ENCODE peak calls at places on chromosomes 2 and 18, in five cellular contexts. One of them, this sample, is unnamed.

GRCh38 chr18:26468931-26469340 is 79.4 kb downstream of the KCTD1 start:
- DNase-seq in K562: peak
- DNase-seq in HepG2: peak
- DNase-seq in H1: peak
- DNase-seq in GM12878: no peak
- DNase-seq in this sample: peak

GRCh38 chr2:86596118-86596517 is 27.5 kb downstream of the RNF103 start:
- DNase-seq in K562: no peak
- DNase-seq in HepG2: no peak
- DNase-seq in H1: no peak
- DNase-seq in GM12878: no peak
- DNase-seq in this sample: no peak

GRCh38 chr18:51603111-51603510 is 405.6 kb upstream of the MEX3C start:
- DNase-seq in K562: no peak
- DNase-seq in HepG2: no peak
- DNase-seq in H1: no peak
- DNase-seq in GM12878: no peak
- DNase-seq in this sample: no peak

GRCh38 chr2:217834744-217835513 is 167.9 kb downstream of the TNS1 start:
- DNase-seq in K562: no peak
- DNase-seq in HepG2: no peak
- DNase-seq in H1: no peak
- DNase-seq in GM12878: no peak
- DNase-seq in this sample: no peak

GRCh38 chr2:20015482-20016083 is 3.1 kb upstream of the MATN3 start:
- DNase-seq in K562: peak
- DNase-seq in HepG2: peak
- DNase-seq in H1: no peak
- DNase-seq in GM12878: peak
- DNase-seq in this sample: peak

GRCh38 chr2:215432759-215433594 is 2.9 kb downstream of the FN1 start:
- DNase-seq in K562: no peak
- DNase-seq in HepG2: no peak
- DNase-seq in H1: no peak
- DNase-seq in GM12878: no peak
- DNase-seq in this sample: no peak

GRCh38 chr18:37294951-37295350 is 270.6 kb downstream of the CELF4 start:
- DNase-seq in K562: peak
- DNase-seq in HepG2: peak
- DNase-seq in H1: peak
- DNase-seq in GM12878: no peak
- DNase-seq in this sample: no peak

GRCh38 chr18:9478545-9478944 is 3.2 kb downstream of the RALBP1 start:
- DNase-seq in K562: no peak
- DNase-seq in HepG2: no peak
- DNase-seq in H1: no peak
- DNase-seq in GM12878: no peak
- DNase-seq in this sample: no peak

GRCh38 chr2:71934595-71935263 is 212.9 kb downstream of the CYP26B1 start:
- DNase-seq in K562: peak
- DNase-seq in HepG2: no peak
- DNase-seq in H1: peak
- DNase-seq in GM12878: no peak
- DNase-seq in this sample: peak

GRCh38 chr18:7941533-7941932 is 374.4 kb downstream of the PTPRM start:
- DNase-seq in K562: no peak
- DNase-seq in HepG2: no peak
- DNase-seq in H1: no peak
- DNase-seq in GM12878: no peak
- DNase-seq in this sample: peak

GRCh38 chr2:180847073-180847472 is 133.3 kb upstream of the UBE2E3 start:
- DNase-seq in K562: no peak
- DNase-seq in HepG2: no peak
- DNase-seq in H1: no peak
- DNase-seq in GM12878: no peak
- DNase-seq in this sample: no peak

GRCh38 chr2:231928481-231928880 is 2.3 kb upstream of the NPPC start:
- DNase-seq in K562: no peak
- DNase-seq in HepG2: peak
- DNase-seq in H1: peak
- DNase-seq in GM12878: no peak
- DNase-seq in this sample: peak

GRCh38 chr18:59101830-59102414 is 37.8 kb upstream of the SEC11C start:
- DNase-seq in K562: no peak
- DNase-seq in HepG2: no peak
- DNase-seq in H1: no peak
- DNase-seq in GM12878: no peak
- DNase-seq in this sample: no peak

GRCh38 chr2:109719871-109720270 is 74.2 kb upstream of the RGPD5 start:
- DNase-seq in K562: no peak
- DNase-seq in HepG2: no peak
- DNase-seq in H1: peak
- DNase-seq in GM12878: no peak
- DNase-seq in this sample: no peak

GRCh38 chr2:119123359-119123758 is 35.2 kb downstream of the C1QL2 start:
- DNase-seq in K562: no peak
- DNase-seq in HepG2: no peak
- DNase-seq in H1: no peak
- DNase-seq in GM12878: no peak
- DNase-seq in this sample: no peak

GRCh38 chr2:113173563-113174368 is at the start of gene PSD4:
- DNase-seq in K562: peak
- DNase-seq in HepG2: no peak
- DNase-seq in H1: no peak
- DNase-seq in GM12878: peak
- DNase-seq in this sample: no peak

GRCh38 chr2:157404363-157404762 is 39.5 kb downstream of the CYTIP start:
- DNase-seq in K562: no peak
- DNase-seq in HepG2: no peak
- DNase-seq in H1: no peak
- DNase-seq in GM12878: peak
- DNase-seq in this sample: no peak
- TF ChIP-seq TAF1 in K562: no peak
- TF ChIP-seq TAF1 in HepG2: no peak
- TF ChIP-seq TAF1 in H1: no peak
- TF ChIP-seq TAF1 in GM12878: no peak
- TF ChIP-seq TAF1 in this sample: no peak

DNA sequence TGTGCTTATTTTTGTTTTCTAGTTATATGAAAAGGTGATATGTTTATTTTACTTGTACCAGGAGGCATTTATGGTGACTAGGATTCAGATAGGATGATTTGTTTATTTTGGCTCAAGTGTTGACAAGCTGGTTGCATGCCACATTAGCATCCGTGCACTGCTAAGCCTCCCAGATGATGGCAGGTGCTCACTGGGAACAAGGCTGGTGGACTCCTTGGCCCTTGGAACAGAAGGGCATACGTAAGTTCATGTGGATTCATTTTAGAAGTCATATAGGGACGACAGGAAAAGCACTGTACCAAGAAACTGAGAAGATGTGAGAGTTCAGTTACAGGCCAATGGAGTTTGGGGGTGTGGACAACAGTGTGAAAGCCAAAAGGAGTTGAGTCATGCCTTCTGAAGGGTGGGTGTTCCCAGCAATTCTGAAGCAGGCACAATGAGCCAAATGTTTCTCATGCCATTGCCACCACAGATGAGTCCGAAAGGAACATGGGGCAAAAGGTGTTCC is 166.2 kb downstream of the PHLPP1 start:
- DNase-seq in K562: peak
- DNase-seq in HepG2: no peak
- DNase-seq in H1: no peak
- DNase-seq in GM12878: no peak
- DNase-seq in this sample: no peak
- TF ChIP-seq YY1 in K562: no peak
- TF ChIP-seq YY1 in HepG2: no peak
- TF ChIP-seq YY1 in H1: no peak
- TF ChIP-seq YY1 in GM12878: no peak
- TF ChIP-seq YY1 in this sample: no peak

GRCh38 chr18:42798606-42799005 is 316.9 kb downstream of the RIT2 start:
- DNase-seq in K562: no peak
- DNase-seq in HepG2: no peak
- DNase-seq in H1: no peak
- DNase-seq in GM12878: no peak
- DNase-seq in this sample: peak

DNA sequence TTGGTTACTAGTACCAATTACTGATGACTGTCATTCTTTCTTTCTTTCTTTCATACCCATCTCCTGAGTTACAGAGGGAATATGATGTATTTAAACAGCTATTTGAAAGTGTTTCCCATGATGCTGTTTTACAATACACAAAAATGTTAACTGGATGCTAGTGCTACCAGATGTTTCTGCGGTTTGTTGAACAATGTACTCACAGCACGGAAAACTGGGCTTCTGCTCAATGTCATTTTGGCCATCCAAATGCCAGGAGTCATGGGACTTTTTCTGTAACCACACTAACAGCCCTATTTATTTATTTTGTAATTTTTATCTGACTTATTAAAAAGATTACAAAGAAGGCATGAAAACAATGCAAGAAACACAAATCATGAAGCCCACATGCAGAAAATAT is 313.8 kb downstream of the RIT2 start:
- DNase-seq in K562: no peak
- DNase-seq in HepG2: no peak
- DNase-seq in H1: no peak
- DNase-seq in GM12878: no peak
- DNase-seq in this sample: no peak
- TF ChIP-seq TAF1 in K562: no peak
- TF ChIP-seq TAF1 in HepG2: no peak
- TF ChIP-seq TAF1 in H1: no peak
- TF ChIP-seq TAF1 in GM12878: no peak
- TF ChIP-seq TAF1 in this sample: no peak

GRCh38 chr2:151999058-151999457 is 99.8 kb downstream of the CACNB4 start:
- DNase-seq in K562: peak
- DNase-seq in HepG2: peak
- DNase-seq in H1: peak
- DNase-seq in GM12878: no peak
- DNase-seq in this sample: peak
- TF ChIP-seq YY1 in K562: no peak
- TF ChIP-seq YY1 in HepG2: no peak
- TF ChIP-seq YY1 in H1: peak
- TF ChIP-seq YY1 in GM12878: peak
- TF ChIP-seq YY1 in this sample: no peak

DNA sequence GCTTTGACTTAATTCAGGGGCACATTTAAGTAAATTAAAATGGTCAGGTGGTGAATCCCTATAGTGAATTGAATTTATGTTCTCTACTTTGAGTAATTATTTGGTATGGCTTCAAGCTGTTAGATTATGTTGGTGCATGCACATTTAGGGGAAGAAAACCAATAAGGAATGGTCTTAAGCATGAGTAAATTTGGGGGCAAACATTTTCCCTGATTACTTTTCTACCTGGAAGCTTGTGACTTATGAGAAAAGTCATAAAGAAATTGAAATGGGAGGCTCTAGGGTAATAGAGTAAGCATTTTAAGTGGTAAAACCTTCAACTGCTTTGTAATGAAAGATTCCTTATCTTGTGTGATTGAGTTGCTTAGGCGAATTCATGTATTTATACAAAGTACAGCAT is 112.5 kb downstream of the MYO1B start:
- DNase-seq in K562: no peak
- DNase-seq in HepG2: no peak
- DNase-seq in H1: no peak
- DNase-seq in GM12878: no peak
- DNase-seq in this sample: no peak
- TF ChIP-seq TAF1 in K562: no peak
- TF ChIP-seq TAF1 in HepG2: no peak
- TF ChIP-seq TAF1 in H1: no peak
- TF ChIP-seq TAF1 in GM12878: no peak
- TF ChIP-seq TAF1 in this sample: no peak